ENCODE peak calls at places on chromosomes 11 and 22, in eight cellular contexts. W is A673, R is body of pancreas, Y is ovary, Q is heart left ventricle, J is cardiac muscle cell, I is HCT116, B is keratinocyte. X is an unnamed sample. For H3K4me1, the result is how much of the 10 kb centered on the place peaks cover.

GRCh38 chr11:45913514-45913913 is 4.2 kb downstream of the PEX16 start:
- DNase-seq in W (no peak), R (no peak), Y (no peak), Q (no peak), J (no peak), I (no peak), B (no peak), X (no peak)

GRCh38 chr11:68989936-68990606 is 9.3 kb upstream of the MRGPRD start:
- DNase-seq in W (no peak), R (no peak), Y (no peak), Q (no peak), J (no peak), I (no peak), B (no peak), X (no peak)

GRCh38 chr11:6152126-6152525 is 18.0 kb downstream of the OR52B2 start:
- DNase-seq in W (no peak), R (no peak), Y (no peak), Q (no peak), J (no peak), I (no peak), B (no peak), X (no peak)

GRCh38 chr11:59833602-59834001 is 11.7 kb downstream of the CBLIF start:
- DNase-seq in W (no peak), R (no peak), Y (no peak), Q (no peak), J (no peak), I (no peak), B (no peak), X (no peak)

GRCh38 chr11:119108857-119109221 is 1.7 kb downstream of the C2CD2L start:
- DNase-seq in W (no peak), R (no peak), Y (no peak), Q (no peak), J (no peak), I (no peak), B (no peak), X (no peak)

GRCh38 chr22:50529416-50530279 is at the start of gene TYMP:
- DNase-seq in W (no peak), R (peak), Y (peak), Q (peak), J (no peak), I (no peak), B (no peak), X (peak)

GRCh38 chr11:45334410-45334809 is 48.3 kb upstream of the SYT13 start:
- DNase-seq in W (no peak), R (no peak), Y (no peak), Q (no peak), J (no peak), I (no peak), B (no peak), X (no peak)

GRCh38 chr11:114651145-114651718 is 27.1 kb upstream of the NXPE2 start:
- DNase-seq in W (no peak), R (no peak), Y (no peak), Q (no peak), J (no peak), I (no peak), B (no peak), X (no peak)

GRCh38 chr11:98153752-98154151 is 867.0 kb upstream of the CNTN5 start:
- DNase-seq in W (no peak), R (no peak), Y (no peak), Q (no peak), J (no peak), I (no peak), B (no peak), X (no peak)

GRCh38 chr11:10592331-10592730 is 23.9 kb upstream of the LYVE1 start:
- DNase-seq in W (peak), R (no peak), Y (no peak), Q (no peak), J (no peak), I (peak), B (no peak), X (no peak)

GRCh38 chr11:9074338-9075029 is 16.9 kb downstream of the SCUBE2 start:
- DNase-seq in W (no peak), R (no peak), Y (no peak), Q (no peak), J (no peak), I (no peak), B (no peak), X (no peak)

GRCh38 chr11:128180446-128181089 is 406.8 kb downstream of the ETS1 start:
- DNase-seq in W (peak), R (no peak), Y (no peak), Q (no peak), J (no peak), I (no peak), B (peak), X (no peak)

GRCh38 chr11:123196060-123196714 is 1.1 kb upstream of the CLMP start:
- DNase-seq in W (no peak), R (no peak), Y (no peak), Q (no peak), J (no peak), I (no peak), B (no peak), X (no peak)

GRCh38 chr11:133930767-133931448 is 25.9 kb downstream of the IGSF9B start:
- DNase-seq in W (no peak), R (no peak), Y (no peak), Q (no peak), J (peak), I (no peak), B (no peak), X (no peak)

GRCh38 chr11:47552581-47553416 is at the start of gene CELF1:
- DNase-seq in W (peak), R (peak), Y (peak), Q (peak), J (peak), I (peak), B (no peak), X (peak)

GRCh38 chr11:27842290-27842689 is 142.0 kb upstream of the BDNF start:
- DNase-seq in W (no peak), R (no peak), Y (no peak), Q (no peak), J (no peak), I (no peak), B (no peak), X (no peak)
- H3K4me1 ChIP-seq in W (under half), R (under half), Y (under half), Q (under half), J (under half), I (under half), B (under half), X (under half)

DNA sequence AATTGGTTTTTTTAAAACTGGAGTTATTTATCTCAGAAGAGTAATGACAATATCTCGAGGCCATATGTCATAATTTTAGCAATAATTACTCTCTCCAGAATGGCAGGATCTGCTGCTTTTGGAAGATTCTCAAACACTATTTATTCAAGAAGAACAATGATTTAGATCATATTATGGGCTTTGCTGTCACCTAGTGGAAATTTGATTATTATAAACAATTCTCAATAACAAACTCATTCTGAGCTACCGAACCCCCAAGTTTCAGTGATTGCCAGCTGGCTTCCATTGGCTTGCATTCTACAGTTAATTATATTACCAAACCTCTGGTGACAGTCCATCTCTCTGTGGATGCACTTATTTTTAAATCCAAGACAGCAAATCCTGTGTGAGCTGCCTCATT is 27.9 kb upstream of the SLC36A4 start:
- DNase-seq in W (peak), R (no peak), Y (no peak), Q (no peak), J (no peak), I (peak), B (no peak), X (no peak)
- TF ChIP-seq CTCF in W (peak), R (peak), Y (peak), Q (peak), J (peak), I (peak), B (peak), X (peak)

DNA sequence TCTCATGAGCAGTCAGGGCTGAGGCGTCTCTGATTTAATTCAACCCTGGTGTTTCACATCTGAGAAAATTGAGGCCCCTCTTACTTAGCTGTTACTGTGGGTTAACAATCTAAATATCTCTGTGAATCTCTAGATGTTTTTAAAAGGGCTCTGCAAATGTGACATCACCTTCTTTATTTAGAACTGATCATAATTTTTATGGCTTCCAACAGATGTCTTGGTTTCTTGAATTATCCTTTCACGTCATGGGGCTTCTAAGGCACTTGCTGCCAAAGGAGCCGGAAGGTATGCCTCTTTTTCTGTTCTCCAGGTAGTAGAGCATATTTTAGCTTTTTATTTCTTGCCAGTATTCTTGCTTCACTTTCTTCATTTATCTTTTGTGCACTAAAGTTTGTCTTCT is 76.1 kb upstream of the LIN7C start:
- DNase-seq in W (no peak), R (no peak), Y (no peak), Q (no peak), J (no peak), I (no peak), B (no peak), X (no peak)
- H3K27ac ChIP-seq in W (no peak), R (no peak), Y (no peak), Q (no peak), J (no peak), I (no peak), B (no peak), X (no peak)

GRCh38 chr11:61163714-61164609 is 2.7 kb upstream of the VPS37C start:
- DNase-seq in W (no peak), R (no peak), Y (no peak), Q (no peak), J (no peak), I (no peak), B (no peak), X (no peak)
- H3K4me1 ChIP-seq in W (under half), R (under half), Y (under half), Q (under half), J (under half), I (under half), B (under half), X (under half)

X was measured in heart right ventricle.